ENCODE peak calls at places on chromosomes 5 and 9, in five cellular contexts. E, P, B, W and F are unnamed samples.
A peak's percentile ranks its signal among the peaks of the same experiment; 100 is the strongest.

GRCh38 chr5:172164773-172165212 is 23.2 kb downstream of the STK10 start:
- DNase-seq in E (no peak), P (no peak), B (no peak), W (no peak), F (no peak)

GRCh38 chr9:121620777-121621437 is 30.5 kb upstream of the DAB2IP start:
- DNase-seq in E (no peak), P (peak; percentile 83), W (no peak), B (no peak), F (no peak)

GRCh38 chr9:118609355-118610044 is 759.7 kb downstream of the BRINP1 start:
- DNase-seq in P (no peak), E (no peak), W (no peak), B (no peak), F (no peak)

GRCh38 chr5:75052461-75053285 is at the start of gene GCNT4:
- DNase-seq in P (peak; percentile 69), W (no peak), B (peak; percentile 94), E (peak; percentile 72), F (peak; percentile 17)

GRCh38 chr9:1997646-1998045 is 17.5 kb upstream of the SMARCA2 start:
- DNase-seq in B (no peak), E (no peak), P (no peak), W (no peak), F (no peak)

GRCh38 chr9:3708751-3709150 is 182.9 kb upstream of the RFX3 start:
- DNase-seq in W (no peak), P (no peak), E (no peak), B (no peak), F (no peak)

GRCh38 chr9:68577778-68578591 is 37.3 kb upstream of the TMEM252 start:
- DNase-seq in B (no peak), W (no peak), P (no peak), E (no peak), F (no peak)

GRCh38 chr5:86684222-86684621 is 66.5 kb downstream of the COX7C start:
- DNase-seq in B (no peak), W (no peak), P (no peak), E (no peak), F (no peak)

GRCh38 chr9:133146746-133147411 is 16.8 kb downstream of the GBGT1 start:
- DNase-seq in W (no peak), B (no peak), E (no peak), P (no peak), F (no peak)
- H3K4me3 ChIP-seq in W (peak overlapping the region; percentile 73), B (peak overlapping the region; percentile 73), E (no peak overlapping the region), P (no peak overlapping the region), F (no peak overlapping the region)

GRCh38 chr5:181241393-181241975 is 2.2 kb downstream of the RACK1 start:
- DNase-seq in B (no peak), P (no peak), W (no peak), E (peak; percentile 50), F (no peak)
- TF ChIP-seq POLR2AphosphoS5 in B (no peak), P (peak; percentile 31), W (no peak), E (no peak), F (no peak)

DNA sequence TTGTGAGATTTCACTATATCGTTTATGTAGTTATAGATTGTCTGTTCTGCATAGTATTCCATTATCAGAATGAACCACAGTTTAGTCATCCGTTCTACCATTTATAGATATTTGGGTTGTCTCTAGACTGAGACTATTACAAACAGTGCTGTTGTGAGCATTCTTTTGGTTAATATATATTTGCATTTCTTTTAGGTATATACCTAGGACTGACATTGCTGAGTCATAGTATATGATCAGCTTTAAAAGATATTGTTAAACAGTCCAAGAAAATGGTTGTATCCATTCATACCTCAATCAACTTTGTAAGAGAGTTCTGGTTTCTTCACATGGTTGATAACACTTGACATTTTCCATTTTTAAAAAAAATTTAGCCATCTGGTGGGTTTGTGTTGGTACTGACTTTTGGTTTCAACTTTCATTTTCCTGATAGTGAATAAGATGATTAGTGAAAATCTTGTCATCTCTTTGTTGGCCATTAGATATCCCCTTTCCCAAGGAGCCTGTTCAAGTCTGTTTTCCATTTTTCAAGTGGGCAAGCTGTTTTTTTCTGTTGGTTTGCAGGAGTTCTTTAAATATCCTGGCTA is 22.9 kb upstream of the ADAM19 start:
- DNase-seq in B (no peak), E (no peak), P (no peak), W (no peak), F (no peak)
- H3K4me1 ChIP-seq in B (peaks cover 5% of the 10 kb centered on the region), E (no peaks in the 10 kb centered on the region), P (no peaks in the 10 kb centered on the region), W (peaks cover 12% of the 10 kb centered on the region), F (no peaks in the 10 kb centered on the region)

DNA sequence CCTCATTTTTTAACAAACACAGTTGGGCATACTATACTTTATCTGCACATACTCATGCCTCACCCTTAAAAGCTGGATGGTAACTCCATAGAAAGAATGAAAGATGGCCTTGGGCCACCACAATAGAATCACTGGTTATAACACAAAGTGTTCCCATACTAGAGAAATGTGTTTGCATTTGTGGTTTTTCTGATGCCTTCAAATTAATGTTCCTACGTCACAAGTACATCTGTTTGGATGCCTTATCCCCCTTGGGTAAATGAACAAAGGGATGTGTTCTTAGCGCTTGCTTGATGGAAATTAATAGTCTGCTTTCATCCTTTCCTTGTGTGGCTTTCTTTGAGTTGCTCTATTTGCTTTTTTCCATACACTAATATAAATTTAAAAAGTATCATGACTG is 291.1 kb upstream of the PDE4D start:
- DNase-seq in P (no peak), E (no peak), W (no peak), B (no peak), F (no peak)
- H3K4me3 ChIP-seq in P (no peak overlapping the region), E (no peak overlapping the region), W (no peak overlapping the region), B (peak overlapping the region; percentile 28), F (no peak overlapping the region)

DNA sequence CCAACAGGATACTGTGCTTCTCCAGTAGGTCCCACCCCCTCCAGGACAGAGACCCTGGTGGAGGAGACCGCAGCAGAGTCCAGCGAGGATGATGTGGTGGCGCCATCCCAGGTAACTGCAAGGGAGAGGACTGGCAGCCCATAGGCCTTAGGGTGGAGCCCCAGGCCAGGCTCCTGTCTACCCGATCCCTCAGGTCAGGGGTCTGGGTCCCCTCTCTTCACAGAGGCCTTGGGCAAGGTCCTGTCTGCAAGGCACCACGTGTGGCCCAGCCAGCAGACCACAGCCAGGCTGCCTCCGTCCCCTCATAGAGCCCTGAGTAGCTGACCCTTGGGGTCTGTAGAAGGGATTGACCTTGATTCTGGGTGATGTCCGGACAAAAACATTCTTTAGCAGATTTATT is 20.0 kb downstream of the CD74 start:
- DNase-seq in B (no peak), E (no peak), P (no peak), W (no peak), F (no peak)
- TF ChIP-seq POLR2AphosphoS5 in B (no peak), E (no peak), P (no peak), W (no peak), F (no peak)

DNA sequence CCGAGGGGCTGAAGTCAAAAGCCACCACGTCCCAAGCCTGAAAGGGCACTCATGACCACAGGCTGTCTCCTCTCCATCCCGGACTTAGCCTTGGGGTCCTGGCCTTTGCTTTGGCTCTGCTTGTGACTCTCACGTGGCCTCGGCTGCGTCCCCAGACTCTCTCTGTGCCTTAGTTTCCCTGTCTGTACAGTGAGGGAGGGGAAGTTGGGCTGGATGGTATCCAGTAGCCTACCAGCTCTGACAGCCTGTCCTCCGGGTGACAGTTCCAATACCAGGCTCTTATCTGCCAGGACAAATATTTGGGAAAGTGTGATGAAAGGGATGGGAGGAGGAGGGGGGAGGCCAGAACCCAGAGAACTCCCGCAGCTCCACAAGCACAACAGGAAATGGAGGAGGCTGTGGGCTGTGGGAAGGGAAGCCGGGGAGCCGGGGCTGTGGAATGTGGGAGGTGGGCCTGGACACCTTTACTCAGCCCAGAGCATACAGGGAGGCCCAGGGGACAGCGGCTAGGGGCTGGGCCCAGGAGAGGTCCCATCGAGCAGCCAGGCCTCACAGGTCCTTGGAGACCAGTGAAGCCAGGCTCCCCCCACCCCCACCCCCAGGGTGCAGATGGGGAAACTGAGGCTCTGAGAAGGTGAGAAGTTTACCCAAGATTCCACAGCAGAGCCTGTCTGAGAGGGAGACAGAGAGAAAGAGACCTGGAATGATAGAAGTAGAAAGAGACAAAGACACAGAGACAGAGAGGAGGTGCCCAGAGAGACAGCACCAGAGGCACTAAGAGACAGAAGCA is 18.3 kb downstream of the PDGFRB start:
- DNase-seq in B (peak; percentile 33), P (peak; percentile 51), E (no peak), W (no peak), F (peak; percentile 54)
- H3K4me1 ChIP-seq in B (peaks cover 29% of the 10 kb centered on the region), P (peaks cover 17% of the 10 kb centered on the region), E (peaks cover 67% of the 10 kb centered on the region), W (no peaks in the 10 kb centered on the region), F (peaks cover 23% of the 10 kb centered on the region)